ENCODE peak calls at places on chromosomes 4 and X, in eight cellular contexts. H, R, I, F, T, P, K and V are unnamed samples.

GRCh38 chr4:69032847-69033638 is 63.2 kb upstream of the UGT2B7 start:
- ATAC-seq in K (no peak), R (peak; percentile 95), F (no peak), P (no peak), T (peak; percentile 63), H (no peak), I (no peak), V (no peak)

GRCh38 chr4:48742412-48742811 is 37.7 kb downstream of the FRYL start:
- ATAC-seq in R (no peak), P (no peak), H (no peak), K (peak; percentile 57), T (no peak), F (peak; percentile 44), I (no peak), V (peak; percentile 29)

GRCh38 chr4:85688055-85688740 is 213.2 kb downstream of the ARHGAP24 start:
- ATAC-seq in T (no peak), I (no peak), P (no peak), K (no peak), R (no peak), F (no peak), H (no peak), V (no peak)

GRCh38 chrX:123740006-123740405 is 7.2 kb upstream of the THOC2 start:
- ATAC-seq in T (no peak), I (no peak), H (no peak), F (no peak), K (no peak), R (no peak), P (no peak), V (no peak)

GRCh38 chr4:147103403-147103946 is 157.8 kb upstream of the TTC29 start:
- ATAC-seq in H (peak; percentile 90), F (no peak), I (peak; percentile 97), K (no peak), T (no peak), P (no peak), R (peak; percentile 51), V (no peak)

GRCh38 chr4:40763228-40763716 is 13.5 kb downstream of the NSUN7 start:
- ATAC-seq in K (peak; percentile 95), P (peak; percentile 57), I (no peak), H (no peak), R (no peak), T (no peak), F (peak; percentile 96), V (peak; percentile 98)

GRCh38 chrX:68232206-68232605 is 201.1 kb downstream of the OPHN1 start:
- ATAC-seq in R (no peak), H (no peak), P (no peak), F (no peak), I (no peak), T (no peak), K (no peak), V (no peak)

GRCh38 chrX:68932611-68933010 is 103.8 kb downstream of the EFNB1 start:
- ATAC-seq in P (no peak), F (no peak), R (peak; percentile 62), I (peak; percentile 48), T (no peak), K (no peak), H (peak; percentile 70), V (no peak)

GRCh38 chr4:166293551-166293950 is 420.5 kb downstream of the TLL1 start:
- ATAC-seq in I (no peak), R (no peak), P (no peak), H (no peak), F (no peak), T (no peak), K (no peak), V (no peak)